ENCODE peak calls at places on chromosomes 12 and 14, in nine cellular contexts. A is NCI-H526 treated with DMSO at 0.1 percent for 48 hours, M is fibroblast of pulmonary artery, S is ascending aorta, H is Ammon's horn, L is coronary artery, G is NCI-H1105 treated with DMSO at 0.1 percent for 48 hours, O is T-helper 17 cell, Y is heart right ventricle. X is an unnamed sample.

GRCh38 chr12:24724765-24725307 is 224.1 kb downstream of the BCAT1 start:
- DNase-seq in A (no peak), M (no peak), S (no peak), H (no peak), L (no peak), G (no peak), O (no peak), Y (no peak), X (no peak)

GRCh38 chr14:34449819-34450541 is 12.1 kb downstream of the SPTSSA start:
- DNase-seq in A (no peak), M (no peak), S (no peak), H (no peak), L (no peak), G (no peak), O (no peak), Y (no peak), X (peak)

GRCh38 chr12:22257100-22257499 is 77.4 kb downstream of the ST8SIA1 start:
- DNase-seq in A (no peak), M (no peak), S (no peak), H (no peak), L (no peak), G (no peak), O (no peak), Y (no peak), X (no peak)

GRCh38 chr12:68180792-68181744 is 21.5 kb upstream of the IFNG start:
- DNase-seq in A (no peak), M (no peak), S (no peak), H (no peak), L (no peak), G (no peak), O (no peak), Y (no peak), X (peak)

GRCh38 chr12:67788118-67788517 is 139.6 kb downstream of the DYRK2 start:
- DNase-seq in A (no peak), M (no peak), S (no peak), H (no peak), L (no peak), G (no peak), O (no peak), Y (no peak), X (no peak)

GRCh38 chr14:21868442-21869046 is 194.9 kb upstream of the OR4E1 start:
- DNase-seq in A (peak), M (peak), S (no peak), H (peak), L (no peak), G (peak), O (peak), Y (peak), X (peak)

GRCh38 chr12:29616664-29617409 is 119.4 kb upstream of the OVCH1 start:
- DNase-seq in A (no peak), M (peak), S (no peak), H (peak), L (no peak), G (no peak), O (no peak), Y (no peak), X (no peak)

GRCh38 chr12:50257226-50258166 is 25.8 kb downstream of the LIMA1 start:
- DNase-seq in A (no peak), M (peak), S (no peak), H (peak), L (no peak), G (peak), O (no peak), Y (peak), X (no peak)

GRCh38 chr14:54935958-54936357 is 33.3 kb upstream of the GCH1 start:
- DNase-seq in A (no peak), M (peak), S (no peak), H (no peak), L (no peak), G (no peak), O (no peak), Y (no peak), X (no peak)

GRCh38 chr14:103074699-103075341 is 9.2 kb upstream of the LBHD2 start:
- DNase-seq in A (no peak), M (no peak), S (no peak), H (no peak), L (no peak), G (no peak), O (no peak), Y (peak), X (no peak)

GRCh38 chr14:101542391-101542790 is 18.9 kb upstream of the DIO3 start:
- DNase-seq in A (no peak), M (no peak), S (no peak), H (no peak), L (no peak), G (no peak), O (no peak), Y (no peak), X (no peak)

GRCh38 chr12:51836833-51837184 is 11.7 kb downstream of the FIGNL2 start:
- DNase-seq in A (no peak), M (no peak), S (no peak), H (no peak), L (no peak), G (no peak), O (no peak), Y (no peak), X (no peak)

GRCh38 chr12:5537771-5538170 is 105.9 kb downstream of the NTF3 start:
- DNase-seq in A (no peak), M (no peak), S (no peak), H (no peak), L (no peak), G (no peak), O (no peak), Y (no peak), X (no peak)

GRCh38 chr14:39395555-39396254 is 36.5 kb downstream of the FBXO33 start:
- DNase-seq in A (no peak), M (no peak), S (no peak), H (no peak), L (no peak), G (no peak), O (no peak), Y (no peak), X (no peak)

X was measured in NCI-H345.